ENCODE peak calls at places on chromosome 18, in eight cellular contexts. W, L, J, O, I, B, Q and Y are unnamed samples.

GRCh38 chr18:46322411-46322891 is 218.3 kb downstream of the HAUS1 start:
- DNase-seq in W (no peak), L (no peak), J (no peak), O (no peak), I (peak; percentile 24), B (no peak), Q (no peak), Y (no peak)

GRCh38 chr18:68803371-68803770 is 5.5 kb downstream of the CCDC102B start:
- DNase-seq in W (peak; percentile 32), L (no peak), J (peak; percentile 31), O (peak; percentile 95), I (no peak), B (no peak), Q (no peak), Y (no peak)

GRCh38 chr18:6624271-6624670 is 105.2 kb upstream of the ARHGAP28 start:
- DNase-seq in W (no peak), L (no peak), J (no peak), O (peak; percentile 33), I (no peak), B (no peak), Q (no peak), Y (no peak)

GRCh38 chr18:42108071-42108470 is 153.0 kb downstream of the PIK3C3 start:
- DNase-seq in W (no peak), L (peak; percentile 9), J (no peak), O (no peak), I (no peak), B (peak; percentile 28), Q (no peak), Y (no peak)

GRCh38 chr18:55546873-55547704 is 40.9 kb downstream of the TCF4 start:
- DNase-seq in W (no peak), L (no peak), J (peak; percentile 16), O (peak; percentile 40), I (no peak), B (no peak), Q (no peak), Y (no peak)

GRCh38 chr18:10822457-10822856 is 296.6 kb downstream of the NAPG start:
- DNase-seq in W (no peak), L (no peak), J (no peak), O (no peak), I (no peak), B (no peak), Q (no peak), Y (no peak)

GRCh38 chr18:57466745-57467144 is 31.6 kb downstream of the ONECUT2 start:
- DNase-seq in W (no peak), L (no peak), J (no peak), O (no peak), I (no peak), B (no peak), Q (no peak), Y (no peak)

GRCh38 chr18:10099539-10100140 is 185.8 kb downstream of the VAPA start:
- DNase-seq in W (no peak), L (no peak), J (no peak), O (no peak), I (no peak), B (no peak), Q (no peak), Y (no peak)

GRCh38 chr18:62436636-62437519 is 85.9 kb upstream of the ZCCHC2 start:
- DNase-seq in W (peak; percentile 80), L (no peak), J (peak; percentile 86), O (no peak), I (no peak), B (no peak), Q (no peak), Y (no peak)

GRCh38 chr18:40004246-40004645 is 1950.8 kb upstream of the PIK3C3 start:
- DNase-seq in W (no peak), L (no peak), J (no peak), O (no peak), I (no peak), B (no peak), Q (no peak), Y (no peak)

GRCh38 chr18:45167631-45168225 is 447.5 kb upstream of the SLC14A2 start:
- DNase-seq in W (no peak), L (no peak), J (no peak), O (peak; percentile 54), I (no peak), B (no peak), Q (no peak), Y (no peak)

GRCh38 chr18:76721207-76721996 is 101.0 kb upstream of the ZNF236 start:
- DNase-seq in W (no peak), L (no peak), J (no peak), O (no peak), I (no peak), B (no peak), Q (peak; percentile 47), Y (no peak)

GRCh38 chr18:79332601-79333000 is 63.1 kb upstream of the NFATC1 start:
- DNase-seq in W (no peak), L (no peak), J (no peak), O (no peak), I (no peak), B (no peak), Q (no peak), Y (no peak)

GRCh38 chr18:73980289-73980979 is 167.2 kb downstream of the FBXO15 start:
- DNase-seq in W (no peak), L (peak; percentile 62), J (no peak), O (no peak), I (peak; percentile 27), B (peak; percentile 69), Q (no peak), Y (no peak)

GRCh38 chr18:57075716-57076400 is 71.0 kb upstream of the BOD1L2 start:
- DNase-seq in W (no peak), L (peak; percentile 11), J (no peak), O (no peak), I (no peak), B (no peak), Q (no peak), Y (no peak)

GRCh38 chr18:79575891-79576685 is 103.5 kb upstream of the CTDP1 start:
- DNase-seq in W (peak; percentile 28), L (no peak), J (peak; percentile 83), O (peak; percentile 16), I (no peak), B (peak; percentile 10), Q (no peak), Y (no peak)

GRCh38 chr18:48959921-48960920 is 9.5 kb upstream of the SMAD7 start:
- DNase-seq in W (no peak), L (no peak), J (no peak), O (no peak), I (no peak), B (no peak), Q (no peak), Y (no peak)

GRCh38 chr18:79275992-79276391 is 119.7 kb upstream of the NFATC1 start:
- DNase-seq in W (no peak), L (no peak), J (no peak), O (no peak), I (no peak), B (no peak), Q (no peak), Y (no peak)

GRCh38 chr18:59372975-59373374 is 13.9 kb upstream of the LMAN1 start:
- DNase-seq in W (no peak), L (no peak), J (no peak), O (no peak), I (no peak), B (no peak), Q (no peak), Y (no peak)

GRCh38 chr18:27130029-27130428 is 55.1 kb downstream of the CHST9 start:
- DNase-seq in W (no peak), L (no peak), J (no peak), O (no peak), I (no peak), B (no peak), Q (no peak), Y (no peak)
- TF ChIP-seq CTCF in W (no peak), L (no peak), J (no peak), O (no peak), I (no peak), B (no peak), Q (no peak), Y (no peak)

DNA sequence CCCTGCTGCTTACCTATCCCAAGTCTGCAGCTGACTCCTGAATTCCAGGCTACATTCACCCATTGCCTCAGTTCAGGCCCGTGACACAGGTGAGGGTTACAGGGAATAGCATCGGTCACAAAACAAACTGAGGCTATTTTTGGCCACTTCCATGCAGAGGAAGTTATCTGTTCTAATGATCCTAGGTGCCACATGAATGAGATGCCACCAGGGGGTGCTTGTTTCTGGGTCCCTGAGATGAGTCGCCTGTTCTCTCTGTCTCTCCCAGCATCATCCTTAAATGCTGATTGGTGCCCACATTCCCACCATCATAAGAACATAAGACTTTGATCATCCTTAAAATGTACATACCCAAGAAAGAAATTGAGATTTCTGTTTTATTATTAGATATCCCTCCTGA is 119.0 kb upstream of the CELF4 start:
- DNase-seq in W (no peak), L (no peak), J (no peak), O (no peak), I (no peak), B (no peak), Q (no peak), Y (no peak)
- TF ChIP-seq CTCF in W (no peak), L (peak; percentile 13), J (no peak), O (no peak), I (no peak), B (no peak), Q (no peak), Y (no peak)

GRCh38 chr18:32674491-32674890 is 98.3 kb downstream of the KLHL14 start:
- DNase-seq in W (no peak), L (no peak), J (no peak), O (no peak), I (peak; percentile 17), B (no peak), Q (no peak), Y (no peak)
- TF ChIP-seq CTCF in W (no peak), L (peak; percentile 40), J (no peak), O (no peak), I (no peak), B (no peak), Q (no peak), Y (no peak)

DNA sequence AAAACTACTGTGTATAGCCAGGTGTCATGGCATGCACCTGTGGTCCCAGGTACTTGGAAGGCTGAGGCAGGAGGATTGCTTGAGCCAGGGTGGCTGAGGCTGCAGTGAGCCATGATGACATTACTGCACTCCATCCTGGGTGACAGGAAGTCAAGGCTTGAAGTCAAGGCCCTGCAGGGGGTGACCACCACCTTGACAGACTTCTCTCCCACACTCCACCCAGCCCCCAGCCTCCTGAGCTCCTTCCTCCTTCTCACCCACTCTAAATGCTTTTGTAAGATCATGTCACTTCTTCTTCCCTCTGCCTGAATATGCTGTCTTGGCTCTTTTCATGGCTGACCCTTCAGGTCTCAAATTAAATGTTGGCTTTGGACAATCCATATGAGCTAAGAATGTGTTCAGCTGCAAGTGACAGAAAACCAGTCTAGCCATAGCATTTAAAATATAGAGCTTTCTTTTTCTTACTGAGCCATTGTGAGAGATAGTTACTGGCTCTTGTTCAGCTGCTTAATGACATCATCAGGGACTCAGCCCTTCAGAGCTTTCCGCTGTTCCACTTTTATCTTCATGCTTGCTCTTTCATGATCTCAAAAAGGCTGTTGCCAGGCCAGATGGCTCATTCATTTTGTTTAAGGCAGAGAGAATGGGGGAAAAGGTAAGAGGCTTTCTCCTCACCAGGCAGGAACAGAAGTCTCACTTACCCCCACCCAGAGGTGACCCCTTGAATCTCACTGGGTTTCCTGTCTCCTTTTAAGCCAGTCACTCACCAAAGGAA is 36.7 kb upstream of the TTC39C start:
- DNase-seq in W (no peak), L (no peak), J (no peak), O (no peak), I (no peak), B (no peak), Q (no peak), Y (no peak)
- TF ChIP-seq CTCF in W (no peak), L (no peak), J (no peak), O (no peak), I (no peak), B (no peak), Q (no peak), Y (no peak)

GRCh38 chr18:47422524-47422923 is 171.1 kb upstream of the SKOR2 start:
- DNase-seq in W (no peak), L (no peak), J (no peak), O (no peak), I (no peak), B (no peak), Q (no peak), Y (no peak)
- TF ChIP-seq CTCF in W (no peak), L (no peak), J (no peak), O (no peak), I (no peak), B (no peak), Q (no peak), Y (no peak)